ENCODE peak calls at places on chromosomes 1 and 21, in nine cellular contexts. H is activated CD8-positive, alpha-beta memory T cell treated with anti-CD3 and anti-CD28 coated beads for 24 hours; V is H4; C is NCI-H1417; G is HT1080; S is stimulated activated CD4-positive, alpha-beta T cell treated with anti-CD3 and anti-CD28 coated beads, Interleukin-4, amount 100 ng/mL, for 48 hours; P is adipocyte; L is pancreas; Z is EH. W is an unnamed sample.

GRCh38 chr1:212438831-212439237 is 6.1 kb downstream of the NENF start:
- DNase-seq in H (no peak), V (no peak), C (no peak), G (no peak), S (no peak), P (no peak), L (no peak), Z (no peak), W (no peak)

GRCh38 chr1:48007044-48007443 is 9.9 kb upstream of the TRABD2B start:
- DNase-seq in H (no peak), V (peak; percentile 45), C (no peak), G (peak; percentile 55), S (no peak), P (no peak), L (no peak), Z (no peak), W (no peak)

GRCh38 chr1:200029624-200030074 is 2.1 kb downstream of the NR5A2 start:
- DNase-seq in H (no peak), V (no peak), C (peak; percentile 77), G (no peak), S (no peak), P (no peak), L (peak; percentile 66), Z (no peak), W (no peak)

GRCh38 chr1:208682664-208683013 is 438.5 kb upstream of the PLXNA2 start:
- DNase-seq in H (no peak), V (no peak), C (no peak), G (no peak), S (no peak), P (no peak), L (no peak), Z (no peak), W (no peak)

GRCh38 chr1:94234615-94235014 is 2.8 kb downstream of the ARHGAP29 start:
- DNase-seq in H (no peak), V (no peak), C (no peak), G (no peak), S (no peak), P (no peak), L (no peak), Z (no peak), W (no peak)

GRCh38 chr21:14959343-14959742 is 105.5 kb downstream of the NRIP1 start:
- DNase-seq in H (no peak), V (no peak), C (no peak), G (no peak), S (no peak), P (no peak), L (no peak), Z (peak; percentile 33), W (no peak)

GRCh38 chr1:78464449-78464891 is 26.3 kb upstream of the PTGFR start:
- DNase-seq in H (no peak), V (no peak), C (no peak), G (peak; percentile 55), S (no peak), P (no peak), L (no peak), Z (no peak), W (no peak)

GRCh38 chr1:228155596-228156517 is 6.1 kb downstream of the GJC2 start:
- DNase-seq in H (no peak), V (no peak), C (no peak), G (no peak), S (no peak), P (no peak), L (peak; percentile 36), Z (no peak), W (no peak)

GRCh38 chr21:31137951-31138350 is 99.7 kb upstream of the KRTAP19-8 start:
- DNase-seq in H (no peak), V (no peak), C (no peak), G (no peak), S (no peak), P (no peak), L (no peak), Z (no peak), W (no peak)

GRCh38 chr1:236673284-236673919 is 12.9 kb upstream of the ACTN2 start:
- DNase-seq in H (no peak), V (no peak), C (no peak), G (no peak), S (no peak), P (peak; percentile 81), L (no peak), Z (no peak), W (no peak)